ENCODE peak calls at places on chromosome 1, in ten cellular contexts. M is NCI-H69; X is brain pericyte; H is stimulated activated CD4-positive, alpha-beta T cell treated with anti-CD3 and anti-CD28 coated beads, Interleukin-1b, Interleukin-23, amount 100 ng/mL, for 4 hours; T is left cardiac atrium; S is IMR-90; R is AG04449; E is iris pigment epithelial cell; I is fibroblast of mammary gland; W is posterior cingulate gyrus. G is an unnamed sample.

GRCh38 chr1:107941123-107941522 is 23.9 kb downstream of the VAV3 start:
- DNase-seq in M (no peak), X (no peak), H (no peak), T (peak), S (no peak), R (no peak), E (no peak), I (peak), W (no peak), G (no peak)

GRCh38 chr1:2029561-2029960 is 10.4 kb downstream of the GABRD start:
- DNase-seq in M (no peak), X (no peak), H (no peak), T (no peak), S (no peak), R (no peak), E (no peak), I (no peak), W (no peak), G (no peak)

GRCh38 chr1:166353162-166353561 is 186.4 kb upstream of the FAM78B start:
- DNase-seq in M (no peak), X (no peak), H (no peak), T (no peak), S (no peak), R (no peak), E (no peak), I (no peak), W (no peak), G (no peak)

GRCh38 chr1:32888134-32888533 is 1.8 kb downstream of the HPCA start:
- DNase-seq in M (no peak), X (no peak), H (no peak), T (no peak), S (no peak), R (no peak), E (no peak), I (no peak), W (no peak), G (no peak)

GRCh38 chr1:230425252-230426061 is 675 bp downstream of the PGBD5 start:
- DNase-seq in M (peak), X (no peak), H (no peak), T (peak), S (no peak), R (no peak), E (peak), I (no peak), W (no peak), G (peak)

GRCh38 chr1:88595355-88595754 is 88.7 kb upstream of the PKN2 start:
- DNase-seq in M (peak), X (no peak), H (no peak), T (no peak), S (peak), R (no peak), E (peak), I (peak), W (no peak), G (peak)

GRCh38 chr1:172241540-172241939 is 178.9 kb upstream of the C1orf105 start:
- DNase-seq in M (no peak), X (no peak), H (no peak), T (no peak), S (no peak), R (no peak), E (no peak), I (no peak), W (no peak), G (no peak)

GRCh38 chr1:57192256-57192655 is 226.4 kb upstream of the C8B start:
- DNase-seq in M (no peak), X (no peak), H (no peak), T (no peak), S (no peak), R (no peak), E (peak), I (no peak), W (no peak), G (peak)

GRCh38 chr1:178137238-178137637 is 43.3 kb downstream of the RASAL2 start:
- DNase-seq in M (no peak), X (no peak), H (no peak), T (no peak), S (no peak), R (no peak), E (no peak), I (no peak), W (no peak), G (no peak)

GRCh38 chr1:67642694-67643093 is 42.3 kb upstream of the GADD45A start:
- DNase-seq in M (peak), X (no peak), H (no peak), T (peak), S (no peak), R (no peak), E (no peak), I (peak), W (no peak), G (no peak)

GRCh38 chr1:199742547-199742946 is 285.0 kb upstream of the NR5A2 start:
- DNase-seq in M (no peak), X (no peak), H (no peak), T (no peak), S (peak), R (peak), E (peak), I (peak), W (no peak), G (no peak)

GRCh38 chr1:110057963-110058518 is 12.4 kb downstream of the ALX3 start:
- DNase-seq in M (no peak), X (no peak), H (no peak), T (no peak), S (no peak), R (no peak), E (no peak), I (no peak), W (no peak), G (no peak)